ENCODE peak calls at places on chromosomes 1 and 21, in seven cellular contexts. W is spleen, O is body of pancreas, X is heart left ventricle, M is neuronal stem cell, Y is cardiac muscle cell, I is ovary. Z is an unnamed sample.
A peak's percentile ranks its signal among the peaks of the same experiment; 100 is the strongest.

GRCh38 chr21:31630062-31630711 is 29.3 kb upstream of the SOD1 start:
- DNase-seq in W (no peak), O (peak; percentile 89), X (no peak), M (no peak), Y (no peak), I (no peak), Z (peak; percentile 75)

GRCh38 chr1:118118469-118118868 is 66.6 kb downstream of the SPAG17 start:
- DNase-seq in W (no peak), O (peak; percentile 79), X (no peak), M (no peak), Y (no peak), I (no peak), Z (no peak)

GRCh38 chr1:238898856-238899255 is 487.5 kb upstream of the CHRM3 start:
- DNase-seq in W (no peak), O (no peak), X (no peak), M (no peak), Y (no peak), I (no peak), Z (peak; percentile 37)

GRCh38 chr1:29990304-29990703 is 733.1 kb downstream of the MATN1 start:
- DNase-seq in W (no peak), O (no peak), X (no peak), M (no peak), Y (no peak), I (no peak), Z (no peak)

GRCh38 chr1:118360817-118361216 is 175.8 kb upstream of the SPAG17 start:
- DNase-seq in W (no peak), O (no peak), X (no peak), M (no peak), Y (no peak), I (no peak), Z (no peak)

GRCh38 chr1:34684246-34684645 is 70.6 kb upstream of the GJB5 start:
- DNase-seq in W (no peak), O (no peak), X (no peak), M (no peak), Y (no peak), I (no peak), Z (no peak)

GRCh38 chr1:19463204-19463803 is 22.0 kb downstream of the CAPZB start:
- DNase-seq in W (peak; percentile 89), O (no peak), X (no peak), M (no peak), Y (no peak), I (no peak), Z (no peak)

GRCh38 chr1:211797994-211798393 is 32.6 kb downstream of the LPGAT1 start:
- DNase-seq in W (no peak), O (no peak), X (no peak), M (no peak), Y (no peak), I (no peak), Z (no peak)

GRCh38 chr1:34929497-34929852 is at the start of gene DLGAP3:
- DNase-seq in W (no peak), O (peak; percentile 49), X (no peak), M (peak; percentile 64), Y (peak; percentile 66), I (no peak), Z (no peak)

GRCh38 chr1:10745383-10745782 is 51.1 kb downstream of the CASZ1 start:
- DNase-seq in W (no peak), O (no peak), X (no peak), M (no peak), Y (peak; percentile 49), I (no peak), Z (no peak)

GRCh38 chr1:184096005-184096404 is 44.5 kb downstream of the TSEN15 start:
- DNase-seq in W (no peak), O (no peak), X (no peak), M (no peak), Y (no peak), I (no peak), Z (no peak)

GRCh38 chr21:31536138-31536537 is 123.4 kb upstream of the SOD1 start:
- DNase-seq in W (no peak), O (no peak), X (no peak), M (no peak), Y (no peak), I (no peak), Z (no peak)

GRCh38 chr21:46112731-46113215 is 14.9 kb downstream of the COL6A2 start:
- DNase-seq in W (no peak), O (no peak), X (peak; percentile 15), M (no peak), Y (no peak), I (no peak), Z (no peak)

GRCh38 chr1:39395357-39395831 is 96.0 kb upstream of the BMP8A start:
- DNase-seq in W (no peak), O (no peak), X (no peak), M (no peak), Y (peak; percentile 47), I (no peak), Z (peak; percentile 95)

GRCh38 chr1:93437976-93438605 is 9.8 kb upstream of the FNBP1L start:
- DNase-seq in W (no peak), O (no peak), X (no peak), M (peak; percentile 11), Y (peak; percentile 41), I (no peak), Z (no peak)

GRCh38 chr1:8543965-8544364 is 226.1 kb downstream of the SLC45A1 start:
- DNase-seq in W (no peak), O (no peak), X (no peak), M (no peak), Y (no peak), I (no peak), Z (no peak)

DNA sequence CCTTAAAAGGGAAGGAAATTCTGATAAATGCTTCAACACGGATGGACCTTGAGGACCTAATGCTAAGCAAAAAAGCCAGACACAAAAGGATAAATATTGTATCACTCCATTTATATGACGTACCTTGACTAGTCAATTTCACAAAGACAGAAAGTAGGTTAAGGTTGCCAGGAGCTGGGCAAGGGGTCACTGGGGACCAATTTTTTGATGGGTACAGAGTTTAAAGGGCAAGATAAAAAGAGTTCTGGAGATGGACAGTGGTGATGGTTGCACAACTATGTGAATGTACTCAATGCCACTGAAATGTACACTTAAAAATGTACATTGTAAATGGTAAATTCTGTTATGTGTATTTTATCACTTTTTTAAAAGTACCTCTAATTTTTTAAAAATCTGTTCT is 32.1 kb upstream of the SLAMF9 start:
- DNase-seq in W (no peak), O (no peak), X (no peak), M (no peak), Y (no peak), I (no peak), Z (no peak)
- H3K4me3 ChIP-seq in W (no peak overlapping the region), O (no peak overlapping the region), X (no peak overlapping the region), M (no peak overlapping the region), Y (no peak overlapping the region), I (no peak overlapping the region), Z (no peak overlapping the region)

DNA sequence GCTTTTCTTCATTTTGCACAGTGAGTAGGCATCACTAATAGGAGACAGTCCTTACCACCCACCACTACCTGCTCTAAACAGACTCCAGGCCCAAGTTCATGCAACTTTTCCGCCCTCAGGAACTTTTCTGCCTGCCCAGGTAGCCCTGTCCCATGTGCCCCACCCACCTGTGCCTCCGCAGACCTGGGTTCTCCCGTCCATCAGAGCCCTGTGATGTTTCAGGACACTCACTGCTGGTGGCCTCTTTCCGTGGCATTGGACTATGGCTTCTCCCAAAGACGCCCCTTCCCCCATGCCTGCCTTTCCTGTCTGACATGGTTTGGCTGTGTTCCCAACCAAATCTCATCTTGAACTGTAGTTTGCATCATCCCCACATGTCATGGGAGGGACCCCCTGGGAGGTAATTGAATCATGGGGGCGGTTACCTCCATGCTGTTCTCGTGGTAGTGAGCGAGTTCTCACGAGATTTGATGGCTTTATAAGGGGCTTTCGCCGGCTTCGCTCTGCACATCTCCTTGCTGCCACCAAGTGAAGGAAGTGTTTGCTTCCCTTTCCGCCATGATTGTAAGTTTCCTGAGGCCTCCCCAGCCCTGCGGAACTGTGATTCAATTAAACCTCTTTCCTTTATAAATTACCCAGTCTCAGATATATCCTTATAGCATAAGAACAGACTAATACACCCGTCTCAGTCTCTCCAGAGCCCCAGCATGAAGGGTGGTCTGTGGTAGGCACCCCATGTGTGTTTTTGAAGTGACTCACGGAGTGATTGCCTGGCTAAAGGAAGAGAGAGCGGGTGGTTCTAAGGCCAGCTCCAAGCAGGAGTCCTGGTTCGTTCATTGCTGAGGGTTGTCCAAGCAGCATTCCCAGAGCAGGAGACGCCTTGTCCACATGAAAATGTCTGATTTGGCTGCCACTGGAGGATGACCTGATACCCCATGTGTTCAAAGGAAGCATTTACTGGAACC is 86.0 kb upstream of the ZBTB40 start:
- DNase-seq in W (no peak), O (no peak), X (no peak), M (no peak), Y (no peak), I (no peak), Z (no peak)
- H3K27me3 ChIP-seq in W (no peaks in the 10 kb centered on the region), O (no peaks in the 10 kb centered on the region), X (no peaks in the 10 kb centered on the region), M (no peaks in the 10 kb centered on the region), Y (peaks cover 59% of the 10 kb centered on the region), I (no peaks in the 10 kb centered on the region), Z (peaks cover 22% of the 10 kb centered on the region)

GRCh38 chr1:26703466-26703865 is 7.7 kb downstream of the ARID1A start:
- DNase-seq in W (no peak), O (no peak), X (no peak), M (no peak), Y (no peak), I (no peak), Z (no peak)

GRCh38 chr1:26706315-26706714 is 10.5 kb downstream of the ARID1A start:
- DNase-seq in W (no peak), O (peak; percentile 37), X (no peak), M (no peak), Y (no peak), I (no peak), Z (no peak)

GRCh38 chr1:26704629-26705028 is 8.8 kb downstream of the ARID1A start:
- DNase-seq in W (no peak), O (no peak), X (no peak), M (no peak), Y (no peak), I (no peak), Z (no peak)

GRCh38 chr1:26702680-26703038 is 6.8 kb downstream of the ARID1A start:
- DNase-seq in W (no peak), O (no peak), X (no peak), M (no peak), Y (no peak), I (no peak), Z (no peak)

GRCh38 chr1:26705788-26706237 is 10.0 kb downstream of the ARID1A start:
- DNase-seq in W (no peak), O (no peak), X (no peak), M (no peak), Y (no peak), I (no peak), Z (peak; percentile 31)
- H3K4me3 ChIP-seq in W (no peak overlapping the region), O (no peak overlapping the region), X (no peak overlapping the region), M (no peak overlapping the region), Y (no peak overlapping the region), I (no peak overlapping the region), Z (no peak overlapping the region)

GRCh38 chr1:156893048-156893953 is at the start of gene PEAR1:
- DNase-seq in W (no peak), O (no peak), X (peak; percentile 86), M (no peak), Y (no peak), I (peak; percentile 80), Z (no peak)
- H3K27me3 ChIP-seq in W (no peaks in the 10 kb centered on the region), O (no peaks in the 10 kb centered on the region), X (peaks cover 11% of the 10 kb centered on the region), M (peaks cover 28% of the 10 kb centered on the region), Y (peaks cover 33% of the 10 kb centered on the region), I (no peaks in the 10 kb centered on the region), Z (peaks cover 7% of the 10 kb centered on the region)

DNA sequence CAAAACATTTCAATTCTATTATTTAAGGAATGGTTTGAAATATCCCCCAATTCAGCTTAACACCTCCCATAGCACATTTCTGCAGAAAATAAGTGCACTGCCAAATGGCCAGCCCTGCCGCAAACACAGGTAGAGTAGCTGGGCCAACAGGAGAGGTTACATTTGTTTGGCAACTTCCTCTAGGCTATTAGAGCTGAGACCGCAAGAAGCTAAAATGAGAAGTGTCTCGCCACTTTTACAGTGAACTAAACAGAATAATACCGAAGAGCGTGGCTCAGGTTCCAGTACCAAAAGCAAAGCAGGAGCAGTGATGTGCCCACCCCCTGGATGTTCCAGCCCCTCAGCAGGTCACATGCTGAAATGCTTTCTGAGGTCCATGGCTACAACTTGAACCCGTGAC is 154.5 kb upstream of the PKN2 start:
- DNase-seq in W (no peak), O (no peak), X (no peak), M (no peak), Y (no peak), I (no peak), Z (no peak)
- H3K4me3 ChIP-seq in W (no peak overlapping the region), O (no peak overlapping the region), X (no peak overlapping the region), M (no peak overlapping the region), Y (no peak overlapping the region), I (no peak overlapping the region), Z (no peak overlapping the region)